ENCODE peak calls at places on chromosomes 6 and 20, in six cellular contexts. J is K562, B is GM12891, F is HepG2, A is GM12878, H is H1. O is an unnamed sample.

GRCh38 chr6:89610149-89610642 is 28.4 kb downstream of the LYRM2 start:
- DNase-seq in J (peak), B (peak), F (peak), A (peak), H (no peak), O (peak)

GRCh38 chr6:139686308-139686707 is 311.9 kb upstream of the CITED2 start:
- DNase-seq in J (no peak), B (no peak), F (no peak), A (no peak), H (no peak), O (no peak)

GRCh38 chr6:140915001-140915950 is 1217.4 kb upstream of the GJE1 start:
- DNase-seq in J (no peak), B (no peak), F (no peak), A (no peak), H (no peak), O (no peak)

GRCh38 chr6:74075323-74075722 is 379.3 kb downstream of the CD109 start:
- DNase-seq in J (no peak), B (no peak), F (no peak), A (no peak), H (no peak), O (no peak)

GRCh38 chr20:47720636-47721427 is 64.4 kb downstream of the SULF2 start:
- DNase-seq in J (no peak), B (no peak), F (no peak), A (no peak), H (no peak), O (no peak)

GRCh38 chr6:39792501-39793450 is 600 bp downstream of the DAAM2 start:
- DNase-seq in J (no peak), B (no peak), F (no peak), A (no peak), H (no peak), O (no peak)

GRCh38 chr6:130293800-130294199 is 71.0 kb upstream of the SAMD3 start:
- DNase-seq in J (peak), B (peak), F (peak), A (peak), H (peak), O (peak)

GRCh38 chr6:8215631-8216030 is 113.3 kb upstream of the EEF1E1 start:
- DNase-seq in J (no peak), B (no peak), F (no peak), A (no peak), H (no peak), O (no peak)

GRCh38 chr6:30682181-30683117 is 4.0 kb downstream of the PPP1R18 start:
- DNase-seq in J (peak), B (peak), F (peak), A (peak), H (no peak), O (peak)

GRCh38 chr20:35473684-35474083 is 18.3 kb downstream of the CEP250 start:
- DNase-seq in J (no peak), B (no peak), F (no peak), A (no peak), H (no peak), O (no peak)

GRCh38 chr6:165820934-165821333 is 157.9 kb upstream of the PDE10A start:
- DNase-seq in J (no peak), B (no peak), F (no peak), A (no peak), H (no peak), O (no peak)

GRCh38 chr6:5351552-5351951 is 90.2 kb downstream of the FARS2 start:
- DNase-seq in J (no peak), B (no peak), F (no peak), A (no peak), H (no peak), O (no peak)

GRCh38 chr20:63689046-63690000 is 7.1 kb upstream of the TNFRSF6B start:
- DNase-seq in J (no peak), B (no peak), F (no peak), A (no peak), H (no peak), O (no peak)

GRCh38 chr6:28323813-28324424 is 12.0 kb downstream of the ZSCAN31 start:
- DNase-seq in J (no peak), B (no peak), F (peak), A (no peak), H (no peak), O (no peak)

GRCh38 chr20:31707258-31707615 is 15.4 kb downstream of the BCL2L1 start:
- DNase-seq in J (no peak), B (no peak), F (no peak), A (no peak), H (no peak), O (no peak)

GRCh38 chr6:15253107-15254073 is 7.5 kb downstream of the JARID2 start:
- DNase-seq in J (no peak), B (no peak), F (no peak), A (no peak), H (no peak), O (no peak)

GRCh38 chr6:50843842-50844241 is 25.2 kb downstream of the TFAP2B start:
- DNase-seq in J (peak), B (no peak), F (no peak), A (no peak), H (no peak), O (no peak)

GRCh38 chr6:152636675-152637421 is at the start of gene SYNE1:
- DNase-seq in J (no peak), B (no peak), F (no peak), A (no peak), H (no peak), O (peak)
- TF ChIP-seq POLR2AphosphoS5 in J (no peak), B (no peak), F (no peak), A (no peak), H (no peak), O (no peak)

GRCh38 chr20:9916776-9917175 is 77.9 kb upstream of the PAK5 start:
- DNase-seq in J (no peak), B (no peak), F (no peak), A (no peak), H (no peak), O (no peak)

GRCh38 chr20:9909167-9909566 is 70.3 kb upstream of the PAK5 start:
- DNase-seq in J (no peak), B (no peak), F (no peak), A (no peak), H (no peak), O (no peak)

GRCh38 chr20:9912858-9913434 is 74.1 kb upstream of the PAK5 start:
- DNase-seq in J (peak), B (no peak), F (peak), A (no peak), H (no peak), O (no peak)

GRCh38 chr20:9911519-9911918 is 72.6 kb upstream of the PAK5 start:
- DNase-seq in J (no peak), B (no peak), F (no peak), A (no peak), H (no peak), O (no peak)

GRCh38 chr20:9912290-9912689 is 73.4 kb upstream of the PAK5 start:
- DNase-seq in J (no peak), B (no peak), F (no peak), A (no peak), H (no peak), O (no peak)
- TF ChIP-seq TAF1 in J (no peak), B (no peak), F (no peak), A (no peak), H (no peak), O (no peak)

GRCh38 chr6:43780891-43781571 is 11.0 kb downstream of the VEGFA start:
- DNase-seq in J (no peak), B (no peak), F (no peak), A (no peak), H (no peak), O (no peak)

GRCh38 chr6:43781941-43782704 is 12.1 kb downstream of the VEGFA start:
- DNase-seq in J (no peak), B (no peak), F (no peak), A (no peak), H (no peak), O (no peak)

GRCh38 chr6:43781572-43781928 is 11.5 kb downstream of the VEGFA start:
- DNase-seq in J (no peak), B (no peak), F (no peak), A (no peak), H (no peak), O (no peak)

GRCh38 chr6:43784049-43784855 is 14.2 kb downstream of the VEGFA start:
- DNase-seq in J (no peak), B (no peak), F (no peak), A (no peak), H (no peak), O (no peak)

GRCh38 chr6:43782764-43783513 is 12.9 kb downstream of the VEGFA start:
- DNase-seq in J (no peak), B (no peak), F (no peak), A (no peak), H (no peak), O (no peak)
- TF ChIP-seq POLR2A in J (no peak), B (no peak), F (no peak), A (peak), H (no peak), O (no peak)

GRCh38 chr6:57305112-57305511 is 12.3 kb upstream of the PRIM2 start:
- DNase-seq in J (no peak), B (no peak), F (no peak), A (no peak), H (no peak), O (no peak)
- TF ChIP-seq POLR2AphosphoS5 in J (no peak), B (no peak), F (no peak), A (no peak), H (no peak), O (no peak)

GRCh38 chr20:59752704-59753460 is 148.5 kb downstream of the PHACTR3 start:
- DNase-seq in J (no peak), B (peak), F (no peak), A (peak), H (no peak), O (peak)
- TF ChIP-seq TAF1 in J (no peak), B (no peak), F (no peak), A (no peak), H (no peak), O (no peak)

GRCh38 chr6:68038815-68039408 is 596.2 kb upstream of the ADGRB3 start:
- DNase-seq in J (no peak), B (no peak), F (no peak), A (no peak), H (no peak), O (no peak)
- TF ChIP-seq POLR2A in J (no peak), B (no peak), F (no peak), A (no peak), H (no peak), O (no peak)

GRCh38 chr6:163404825-163405265 is 9.7 kb upstream of the QKI start:
- DNase-seq in J (no peak), B (no peak), F (peak), A (no peak), H (no peak), O (no peak)
- TF ChIP-seq POLR2AphosphoS5 in J (no peak), B (no peak), F (no peak), A (no peak), H (no peak), O (no peak)

GRCh38 chr6:148471624-148472494 is 129.2 kb downstream of the SASH1 start:
- DNase-seq in J (no peak), B (no peak), F (no peak), A (no peak), H (no peak), O (no peak)
- TF ChIP-seq TAF1 in J (no peak), B (no peak), F (no peak), A (no peak), H (no peak), O (no peak)